ENCODE peak calls at places on chromosomes 5 and 9, in five cellular contexts. E, D, T, F and H are unnamed samples.

GRCh38 chr9:79572032-79572890 is 496 bp downstream of the TLE4 start:
- DNase-seq in E (peak; percentile 52), D (peak; percentile 19), T (peak; percentile 80), F (peak; percentile 44), H (peak; percentile 91)

GRCh38 chr5:1769017-1769640 is 30.5 kb downstream of the MRPL36 start:
- DNase-seq in E (no peak), D (no peak), T (no peak), F (no peak), H (no peak)

GRCh38 chr5:142484821-142485387 is 160.1 kb upstream of the SPRY4 start:
- DNase-seq in E (no peak), D (no peak), T (no peak), F (peak; percentile 57), H (no peak)

GRCh38 chr5:172727551-172727950 is 43.4 kb downstream of the DUSP1 start:
- DNase-seq in E (no peak), D (no peak), T (peak; percentile 35), F (no peak), H (no peak)

GRCh38 chr9:20361220-20361619 is 261.1 kb downstream of the MLLT3 start:
- DNase-seq in E (no peak), D (no peak), T (no peak), F (no peak), H (no peak)

GRCh38 chr9:115333671-115334070 is 215.7 kb upstream of the TNC start:
- DNase-seq in E (no peak), D (no peak), T (no peak), F (no peak), H (no peak)

GRCh38 chr5:19927919-19928318 is 60.1 kb downstream of the CDH18 start:
- DNase-seq in E (no peak), D (no peak), T (no peak), F (no peak), H (no peak)

GRCh38 chr5:15483348-15484090 is 16.5 kb upstream of the FBXL7 start:
- DNase-seq in E (no peak), D (no peak), T (no peak), F (peak; percentile 17), H (no peak)

GRCh38 chr5:141476132-141476909 is 555 bp downstream of the PCDHGC3 start:
- DNase-seq in E (no peak), D (peak; percentile 41), T (peak; percentile 84), F (peak; percentile 85), H (no peak)

GRCh38 chr9:1804128-1804865 is 210.8 kb upstream of the SMARCA2 start:
- DNase-seq in E (no peak), D (no peak), T (no peak), F (no peak), H (no peak)

GRCh38 chr5:34660444-34660843 is 4.3 kb downstream of the RAI14 start:
- DNase-seq in E (no peak), D (no peak), T (no peak), F (peak; percentile 99), H (no peak)

GRCh38 chr9:128972956-128973355 is 25.5 kb downstream of the NUP188 start:
- DNase-seq in E (no peak), D (no peak), T (no peak), F (peak; percentile 77), H (no peak)

GRCh38 chr5:136249678-136250266 is 56.8 kb upstream of the SMIM32 start:
- DNase-seq in E (no peak), D (peak; percentile 20), T (peak; percentile 64), F (peak; percentile 65), H (peak; percentile 39)

GRCh38 chr5:42242829-42243485 is 180.3 kb upstream of the GHR start:
- DNase-seq in E (no peak), D (no peak), T (peak; percentile 39), F (no peak), H (no peak)

GRCh38 chr9:83981126-83981871 is 694 bp downstream of the RMI1 start:
- DNase-seq in E (no peak), D (no peak), T (no peak), F (peak; percentile 36), H (no peak)

GRCh38 chr9:124871156-124871561 is 9.2 kb downstream of the ARPC5L start:
- DNase-seq in E (no peak), D (no peak), T (no peak), F (no peak), H (no peak)

GRCh38 chr5:162429161-162429560 is 361.6 kb downstream of the GABRG2 start:
- DNase-seq in E (no peak), D (no peak), T (no peak), F (no peak), H (no peak)

GRCh38 chr5:67182406-67182805 is 14.2 kb downstream of the CD180 start:
- DNase-seq in E (no peak), D (no peak), T (peak; percentile 79), F (peak; percentile 91), H (peak; percentile 75)

GRCh38 chr9:21812415-21812814 is 10.0 kb downstream of the MTAP start:
- DNase-seq in E (no peak), D (no peak), T (no peak), F (peak; percentile 76), H (no peak)

GRCh38 chr5:138054206-138054605 is 21.3 kb upstream of the FAM13B start:
- DNase-seq in E (no peak), D (no peak), T (no peak), F (no peak), H (no peak)

GRCh38 chr9:5629312-5630037 is 568 bp downstream of the RIC1 start:
- DNase-seq in E (peak; percentile 37), D (peak; percentile 28), T (peak; percentile 78), F (peak; percentile 25), H (peak; percentile 59)

DNA sequence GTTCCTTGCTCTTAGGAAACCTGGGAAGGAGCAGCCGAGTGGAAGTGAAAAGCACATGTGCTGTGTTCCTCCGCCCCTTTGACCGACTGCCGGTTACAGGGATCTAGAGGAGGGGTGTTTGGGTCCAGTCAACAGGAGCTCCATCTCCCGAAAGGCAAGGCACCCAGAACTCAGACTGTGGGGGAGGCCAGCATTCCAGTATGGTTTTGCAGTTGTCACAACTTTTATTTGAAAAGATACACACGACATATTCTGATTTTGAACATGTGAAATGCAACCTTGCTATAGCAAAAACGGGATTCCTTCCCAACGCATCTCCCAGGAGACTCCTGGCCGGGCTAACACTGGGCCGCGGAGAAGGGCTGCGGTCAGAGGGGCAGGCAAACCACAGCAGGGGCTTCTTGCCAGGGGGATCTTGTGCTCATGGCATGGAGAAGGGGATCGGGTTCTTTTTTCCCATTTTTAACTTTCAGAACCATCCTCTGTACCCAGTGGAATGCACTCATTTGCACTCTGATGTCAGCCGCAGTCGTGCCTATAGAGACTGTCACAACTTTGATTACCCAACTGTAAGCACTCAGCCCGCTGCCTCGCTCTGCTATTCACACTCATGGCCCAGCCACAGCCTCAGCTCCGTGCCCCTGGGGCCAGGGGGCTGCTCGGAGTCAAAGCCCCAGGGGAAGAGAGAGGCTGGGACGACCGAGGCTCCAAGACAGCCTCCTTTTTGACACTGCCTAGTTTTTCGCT is 3.9 kb downstream of the QRFP start:
- DNase-seq in E (no peak), D (no peak), T (no peak), F (no peak), H (no peak)
- H3K27me3 ChIP-seq in E (no peaks in the 10 kb centered on the region), D (no peaks in the 10 kb centered on the region), T (peaks cover under 1% of the 10 kb centered on the region), F (no peaks in the 10 kb centered on the region), H (no peaks in the 10 kb centered on the region)

DNA sequence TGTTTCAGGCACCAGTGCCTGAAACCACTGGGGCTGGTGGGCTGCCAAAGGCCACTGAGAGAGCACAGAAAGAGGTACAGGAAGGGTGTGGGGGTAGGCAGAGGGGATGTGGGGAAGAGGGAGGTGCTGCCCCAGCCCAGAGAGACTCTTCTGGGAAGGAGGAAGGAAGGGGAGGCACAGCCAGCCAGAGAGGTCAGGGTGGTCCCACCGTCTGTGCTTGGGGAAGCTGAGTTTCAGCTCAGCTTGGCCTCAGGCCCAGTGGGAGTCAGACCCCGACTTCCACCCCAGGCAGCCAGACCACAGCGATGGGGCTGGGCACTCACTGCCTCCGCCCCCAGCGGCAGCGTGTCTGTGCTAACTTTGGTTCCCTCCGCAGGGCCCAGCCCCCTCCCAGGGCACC is 8.7 kb upstream of the PHYKPL start:
- DNase-seq in E (no peak), D (no peak), T (peak; percentile 66), F (no peak), H (peak; percentile 85)
- H3K4me1 ChIP-seq in E (peaks cover 49% of the 10 kb centered on the region), D (no peaks in the 10 kb centered on the region), T (peaks cover 35% of the 10 kb centered on the region), F (no peaks in the 10 kb centered on the region), H (peaks cover 21% of the 10 kb centered on the region)

GRCh38 chr9:109560470-109561132 is 62.5 kb upstream of the PTPN3 start:
- DNase-seq in E (no peak), D (no peak), T (peak; percentile 63), F (no peak), H (no peak)
- H3K27me3 ChIP-seq in E (no peaks in the 10 kb centered on the region), D (no peaks in the 10 kb centered on the region), T (no peaks in the 10 kb centered on the region), F (peaks cover 2% of the 10 kb centered on the region), H (peaks cover 8% of the 10 kb centered on the region)

GRCh38 chr5:168314735-168315411 is 23.4 kb downstream of the WWC1 start:
- DNase-seq in E (no peak), D (no peak), T (no peak), F (peak; percentile 97), H (peak; percentile 79)
- H3K4me1 ChIP-seq in E (no peaks in the 10 kb centered on the region), D (no peaks in the 10 kb centered on the region), T (no peaks in the 10 kb centered on the region), F (peaks cover 32% of the 10 kb centered on the region), H (peaks cover 27% of the 10 kb centered on the region)